ENCODE peak calls at places on chromosomes 4 and X, in seven cellular contexts. J, X, V, F, T, N and W are unnamed samples.

GRCh38 chr4:176800891-176801534 is 8.3 kb upstream of the VEGFC start:
- DNase-seq in T (no peak), J (no peak), V (no peak), F (no peak), X (no peak), N (no peak), W (no peak)

GRCh38 chrX:2183193-2183725 is 317.5 kb downstream of the DHRSX start:
- DNase-seq in F (no peak), T (no peak), X (no peak), N (no peak), V (no peak), J (no peak), W (no peak)

GRCh38 chr4:20422398-20422797 is 170.7 kb downstream of the SLIT2 start:
- DNase-seq in N (peak; percentile 38), T (peak; percentile 20), J (peak; percentile 17), X (peak; percentile 31), V (peak; percentile 33), F (peak; percentile 42), W (peak; percentile 77)

GRCh38 chr4:102640669-102641068 is 120.1 kb downstream of the MANBA start:
- DNase-seq in J (no peak), V (no peak), F (no peak), X (peak; percentile 43), T (no peak), N (no peak), W (no peak)

GRCh38 chr4:2788532-2789103 is 4.3 kb upstream of the SH3BP2 start:
- DNase-seq in J (peak; percentile 59), X (no peak), N (no peak), T (peak; percentile 64), V (no peak), F (peak; percentile 44), W (no peak)

GRCh38 chr4:85807247-85807915 is 332.4 kb downstream of the ARHGAP24 start:
- DNase-seq in T (peak; percentile 65), F (no peak), V (no peak), J (no peak), X (peak; percentile 15), N (no peak), W (no peak)

GRCh38 chrX:56733459-56734046 is 4.5 kb downstream of the NBDY start:
- DNase-seq in F (peak; percentile 15), J (peak; percentile 21), X (peak; percentile 62), T (peak; percentile 38), N (peak; percentile 69), V (no peak), W (peak; percentile 48)

GRCh38 chrX:331145-331771 is 12.7 kb upstream of the GTPBP6 start:
- DNase-seq in N (peak; percentile 16), F (no peak), X (no peak), V (no peak), T (no peak), J (peak; percentile 22), W (no peak)

GRCh38 chrX:114152130-114152529 is 431.8 kb upstream of the HTR2C start:
- DNase-seq in X (peak; percentile 25), F (peak; percentile 27), V (no peak), T (no peak), N (no peak), J (no peak), W (no peak)

GRCh38 chr4:123564758-123565346 is 168.3 kb downstream of the SPRY1 start:
- DNase-seq in N (peak; percentile 69), X (peak; percentile 72), V (peak; percentile 27), J (no peak), F (peak; percentile 74), T (peak; percentile 41), W (peak; percentile 79)

GRCh38 chrX:150049647-150050046 is 111.4 kb upstream of the EOLA2 start:
- DNase-seq in X (no peak), N (no peak), F (no peak), V (no peak), T (no peak), J (no peak), W (no peak)

GRCh38 chr4:43886196-43886595 is 562.4 kb downstream of the KCTD8 start:
- DNase-seq in X (no peak), F (no peak), J (no peak), N (no peak), V (no peak), T (no peak), W (no peak)

GRCh38 chr4:141375855-141376254 is 155.2 kb downstream of the ZNF330 start:
- DNase-seq in N (no peak), T (no peak), J (no peak), F (no peak), X (peak; percentile 83), V (no peak), W (no peak)

GRCh38 chr4:39642885-39643550 is 4.4 kb upstream of the SMIM14 start:
- DNase-seq in J (peak; percentile 63), F (no peak), V (no peak), T (no peak), N (no peak), X (peak; percentile 16), W (no peak)

GRCh38 chrX:16678689-16679088 is 28.7 kb downstream of the S100G start:
- DNase-seq in F (no peak), J (no peak), T (no peak), V (no peak), X (no peak), N (no peak), W (no peak)

GRCh38 chrX:103197721-103198306 is 17.1 kb upstream of the BEX4 start:
- DNase-seq in J (no peak), N (no peak), F (no peak), X (no peak), T (no peak), V (no peak), W (no peak)

GRCh38 chrX:24619647-24620046 is 27.5 kb downstream of the PCYT1B start:
- DNase-seq in V (no peak), X (peak; percentile 54), F (no peak), J (no peak), T (peak; percentile 18), N (no peak), W (no peak)

GRCh38 chr4:90841676-90842075 is 714.5 kb downstream of the CCSER1 start:
- DNase-seq in F (no peak), N (no peak), J (no peak), V (no peak), X (peak; percentile 56), T (no peak), W (no peak)

GRCh38 chr4:187027231-187027760 is 303.6 kb upstream of the FAT1 start:
- DNase-seq in J (no peak), N (no peak), V (no peak), F (no peak), X (no peak), T (no peak), W (no peak)

GRCh38 chr4:26087108-26087507 is 173.1 kb downstream of the SMIM20 start:
- DNase-seq in X (no peak), N (no peak), J (no peak), V (no peak), T (no peak), F (no peak), W (no peak)

GRCh38 chrX:1178580-1179057 is 33.8 kb downstream of the CRLF2 start:
- DNase-seq in X (peak; percentile 59), V (no peak), J (no peak), T (no peak), F (no peak), N (peak; percentile 50), W (no peak)

GRCh38 chr4:40552536-40552935 is 77.1 kb downstream of the RBM47 start:
- DNase-seq in N (no peak), X (no peak), J (no peak), V (no peak), T (no peak), F (no peak), W (no peak)

GRCh38 chrX:112705726-112706125 is 26.0 kb upstream of the LHFPL1 start:
- DNase-seq in F (no peak), N (no peak), J (no peak), X (no peak), V (no peak), T (no peak), W (no peak)

GRCh38 chrX:129931411-129932136 is 25.6 kb downstream of the UTP14A start:
- DNase-seq in X (peak; percentile 61), F (peak; percentile 92), J (peak; percentile 87), T (peak; percentile 93), N (peak; percentile 85), V (peak; percentile 85), W (peak; percentile 90)

GRCh38 chr4:8048856-8049686 is 109.4 kb upstream of the AFAP1 start:
- DNase-seq in F (no peak), N (no peak), X (no peak), V (no peak), J (no peak), T (no peak), W (no peak)
- H3K27me3 ChIP-seq in F (peaks cover 22% of the 10 kb centered on the region), N (no peaks in the 10 kb centered on the region), X (peaks cover 3% of the 10 kb centered on the region), V (peaks cover 22% of the 10 kb centered on the region), J (no peaks in the 10 kb centered on the region), T (no peaks in the 10 kb centered on the region), W (no peaks in the 10 kb centered on the region)

DNA sequence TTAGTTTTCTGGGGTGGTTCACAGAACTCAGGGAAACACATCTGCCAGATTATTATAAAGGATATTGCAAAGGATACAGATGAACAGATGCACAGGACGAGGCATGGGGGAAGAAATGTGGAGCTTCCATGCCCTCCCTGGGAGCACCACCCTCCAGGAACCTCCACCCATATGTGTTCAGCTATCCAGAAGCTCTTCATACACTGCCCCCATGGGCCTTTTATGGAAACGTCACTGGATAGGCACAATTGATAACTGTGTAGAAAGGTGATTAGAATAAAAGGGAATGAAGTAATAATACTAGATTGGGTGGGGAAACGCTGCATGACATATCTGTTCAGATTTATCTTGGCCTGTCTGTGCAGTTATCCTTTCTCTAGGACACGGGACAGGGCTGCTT is 357.9 kb downstream of the HS3ST1 start:
- DNase-seq in F (no peak), T (no peak), X (no peak), J (no peak), V (no peak), N (no peak), W (no peak)
- H3K4me3 ChIP-seq in F (no peak overlapping the region), T (no peak overlapping the region), X (no peak overlapping the region), J (no peak overlapping the region), V (no peak overlapping the region), N (no peak overlapping the region), W (no peak overlapping the region)

DNA sequence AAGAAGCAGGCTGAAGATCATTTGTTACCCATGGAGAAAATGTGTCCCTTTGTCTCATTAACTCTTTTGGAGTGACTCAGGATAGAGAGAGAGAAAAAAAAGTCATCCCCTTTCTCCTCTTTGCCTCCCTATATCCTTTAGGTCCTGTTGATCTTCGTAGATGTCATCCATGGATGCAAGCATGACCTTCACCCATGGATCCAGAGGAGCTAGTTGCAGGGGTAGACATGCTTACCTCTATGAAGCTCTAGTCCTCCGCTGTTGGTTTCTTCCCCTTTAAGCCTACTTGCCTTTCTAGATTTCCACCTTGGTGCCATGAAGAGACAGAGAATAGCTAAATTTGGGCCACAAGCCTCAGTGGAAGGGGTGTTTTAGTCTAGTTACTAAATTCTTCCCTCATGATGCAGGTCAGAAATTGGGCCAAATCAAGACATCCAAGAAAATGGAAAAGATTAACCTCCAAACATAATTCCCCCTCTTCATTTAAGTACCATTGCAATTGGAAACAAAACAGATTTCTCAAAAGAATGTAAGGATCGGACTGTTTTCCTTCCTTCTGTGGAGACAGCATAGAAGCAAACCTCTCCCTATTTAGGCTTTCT is 178.4 kb downstream of the TECRL start:
- DNase-seq in X (peak; percentile 6), T (no peak), N (peak; percentile 1), J (no peak), F (no peak), V (peak; percentile 17), W (no peak)
- H3K9me3 ChIP-seq in X (peaks cover 34% of the 10 kb centered on the region), T (peaks cover 5% of the 10 kb centered on the region), N (peaks cover 44% of the 10 kb centered on the region), J (no peaks in the 10 kb centered on the region), F (no peaks in the 10 kb centered on the region), V (peaks cover 29% of the 10 kb centered on the region), W (peaks cover 12% of the 10 kb centered on the region)

DNA sequence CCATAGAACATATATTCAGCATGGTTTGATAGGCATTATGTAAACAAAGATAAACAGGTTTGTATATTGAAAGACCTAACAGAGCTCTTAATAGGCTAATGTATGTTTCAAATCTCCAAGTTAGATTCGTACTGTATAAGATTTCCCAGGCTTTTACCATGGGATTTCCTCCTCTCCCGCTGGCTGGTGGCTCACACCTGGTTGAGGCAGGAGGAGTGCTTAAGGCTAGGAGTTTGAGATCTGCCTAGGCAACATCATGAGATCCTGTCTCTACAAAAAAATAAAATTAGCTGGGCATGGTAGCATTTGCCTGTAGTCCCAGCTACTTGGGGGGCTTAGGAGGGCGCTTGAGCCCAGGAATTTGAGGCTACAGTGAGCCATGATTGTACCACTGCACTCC is 5.4 kb downstream of the CPE start:
- DNase-seq in F (no peak), J (no peak), V (no peak), X (no peak), N (no peak), T (no peak), W (no peak)
- H3K27me3 ChIP-seq in F (no peaks in the 10 kb centered on the region), J (no peaks in the 10 kb centered on the region), V (peaks cover 5% of the 10 kb centered on the region), X (no peaks in the 10 kb centered on the region), N (peaks cover 31% of the 10 kb centered on the region), T (no peaks in the 10 kb centered on the region), W (no peaks in the 10 kb centered on the region)